ENCODE peak calls at places on chromosomes 3 and 15, in seven cellular contexts. Y is NCI-H2029 treated with DMSO at 0.1 percent for 48 hours; S is GM23248; D is anterior cingulate cortex; A is GM12865; J is psoas muscle; I is activated CD8-positive, alpha-beta memory T cell treated with anti-CD3 and anti-CD28 coated beads for 48 hours. Q is an unnamed sample.
A peak's percentile ranks its signal among the peaks of the same experiment; 100 is the strongest.

GRCh38 chr15:60397772-60398445 is at the start of gene ANXA2:
- DNase-seq in D (no peak), A (peak; percentile 94), Y (no peak), J (peak; percentile 91), S (peak; percentile 97), I (peak; percentile 51), Q (no peak)

GRCh38 chr3:191435981-191436380 is 25.0 kb upstream of the PYDC2 start:
- DNase-seq in A (no peak), J (no peak), Y (no peak), D (no peak), S (no peak), I (no peak), Q (no peak)

GRCh38 chr3:123026551-123027291 is 842 bp downstream of the SEMA5B start:
- DNase-seq in Y (no peak), D (no peak), S (peak; percentile 44), I (no peak), J (peak; percentile 30), A (no peak), Q (no peak)

GRCh38 chr15:58053236-58054153 is 12.0 kb downstream of the ALDH1A2 start:
- DNase-seq in D (no peak), J (no peak), S (no peak), A (no peak), Y (no peak), I (no peak), Q (no peak)

GRCh38 chr15:79535536-79535935 is 103.4 kb downstream of the MINAR1 start:
- DNase-seq in I (no peak), D (no peak), Y (no peak), A (no peak), J (no peak), S (peak; percentile 46), Q (no peak)

GRCh38 chr3:14152233-14152962 is 26.0 kb downstream of the XPC start:
- DNase-seq in D (no peak), J (no peak), I (no peak), S (no peak), A (no peak), Y (no peak), Q (no peak)

GRCh38 chr15:67146214-67146613 is 80.8 kb downstream of the SMAD3 start:
- DNase-seq in Y (no peak), A (no peak), J (peak; percentile 71), I (no peak), S (peak; percentile 92), D (no peak), Q (no peak)

GRCh38 chr3:8822141-8822540 is 52.7 kb upstream of the OXTR start:
- DNase-seq in A (no peak), S (peak; percentile 59), D (no peak), I (no peak), Y (no peak), J (no peak), Q (no peak)

GRCh38 chr15:43522247-43522646 is 4.8 kb downstream of the MAP1A start:
- DNase-seq in J (no peak), I (no peak), Y (no peak), S (no peak), D (no peak), A (no peak), Q (no peak)

GRCh38 chr3:130973401-130973800 is 53.2 kb downstream of the ASTE1 start:
- DNase-seq in Y (no peak), A (no peak), D (no peak), I (no peak), J (no peak), S (no peak), Q (no peak)

GRCh38 chr3:85159376-85159775 is 200.6 kb downstream of the CADM2 start:
- DNase-seq in A (no peak), J (no peak), Y (no peak), I (no peak), D (no peak), S (no peak), Q (no peak)

GRCh38 chr3:187709155-187709554 is 6.8 kb upstream of the RTP2 start:
- DNase-seq in I (no peak), J (no peak), A (no peak), S (peak; percentile 34), D (no peak), Y (no peak), Q (no peak)

GRCh38 chr3:105802073-105802706 is 66.6 kb downstream of the CBLB start:
- DNase-seq in J (no peak), I (no peak), D (no peak), Y (no peak), S (peak; percentile 39), A (peak; percentile 51), Q (no peak)

GRCh38 chr3:35549690-35550089 is 89.6 kb upstream of the ARPP21 start:
- DNase-seq in J (no peak), S (no peak), D (no peak), Y (no peak), A (no peak), I (no peak), Q (no peak)

GRCh38 chr3:23019596-23020300 is 183.4 kb upstream of the UBE2E2 start:
- DNase-seq in J (no peak), D (no peak), Y (no peak), I (no peak), S (no peak), A (no peak), Q (no peak)

Q was measured in NCI-H2081 treated with DMSO at 0.1 percent for 48 hours.